ENCODE peak calls at places on chromosomes 5 and 9, in eight cellular contexts. T, Z, H, Q, O, S, Y and W are unnamed samples.
A peak's percentile ranks its signal among the peaks of the same experiment; 100 is the strongest.

GRCh38 chr5:164876793-164877192 is 1371.4 kb downstream of the MAT2B start:
- DNase-seq in T (no peak), O (no peak), S (no peak), H (no peak), Z (no peak), Y (no peak), Q (no peak), W (no peak)

GRCh38 chr9:123834907-123835562 is 94.9 kb downstream of the DENND1A start:
- DNase-seq in T (no peak), O (no peak), S (no peak), Q (no peak), Z (no peak), Y (peak; percentile 29), H (no peak), W (no peak)

GRCh38 chr9:36499156-36499886 is 73.4 kb upstream of the MELK start:
- DNase-seq in S (no peak), H (no peak), T (no peak), Q (no peak), Y (no peak), O (no peak), Z (no peak), W (no peak)

GRCh38 chr5:83711982-83712601 is 8.6 kb downstream of the HAPLN1 start:
- DNase-seq in S (peak; percentile 35), H (no peak), Y (peak; percentile 35), Q (peak; percentile 70), Z (no peak), O (peak; percentile 27), T (peak; percentile 73), W (no peak)

GRCh38 chr9:91033270-91033669 is 231.7 kb downstream of the SYK start:
- DNase-seq in Z (no peak), T (no peak), O (no peak), H (no peak), Y (no peak), S (no peak), Q (no peak), W (no peak)

GRCh38 chr9:125968975-125969374 is 221.8 kb downstream of the PBX3 start:
- DNase-seq in Q (no peak), H (no peak), T (no peak), Y (no peak), O (no peak), Z (no peak), S (no peak), W (no peak)

GRCh38 chr5:26482076-26482816 is 556.1 kb downstream of the CDH9 start:
- DNase-seq in Y (no peak), T (no peak), O (no peak), H (no peak), Q (no peak), S (no peak), Z (no peak), W (no peak)

GRCh38 chr5:103232393-103232999 is 26.1 kb upstream of the MACIR start:
- DNase-seq in O (no peak), T (peak; percentile 46), H (no peak), S (no peak), Q (no peak), Y (peak; percentile 55), Z (no peak), W (no peak)

GRCh38 chr5:932151-932627 is 39.5 kb downstream of the TRIP13 start:
- DNase-seq in T (no peak), S (peak; percentile 22), H (peak; percentile 54), Q (peak; percentile 10), Y (no peak), O (no peak), Z (peak; percentile 41), W (no peak)

GRCh38 chr9:112484607-112485006 is 2.0 kb upstream of the KIAA1958 start:
- DNase-seq in Y (no peak), T (no peak), Z (no peak), O (no peak), S (no peak), Q (no peak), H (no peak), W (no peak)

GRCh38 chr9:112485574-112485973 is 1.1 kb upstream of the KIAA1958 start:
- DNase-seq in Q (no peak), S (no peak), O (no peak), Y (no peak), Z (no peak), T (no peak), H (no peak), W (no peak)

GRCh38 chr9:112487008-112487798 is 576 bp downstream of the KIAA1958 start:
- DNase-seq in H (peak; percentile 75), S (peak; percentile 65), Y (peak; percentile 36), T (peak; percentile 87), O (peak; percentile 69), Z (peak; percentile 94), Q (peak; percentile 78), W (peak; percentile 44)

GRCh38 chr9:112487799-112488345 is 1.2 kb downstream of the KIAA1958 start:
- DNase-seq in H (no peak), Y (no peak), Z (no peak), S (no peak), Q (no peak), O (no peak), T (no peak), W (no peak)

DNA sequence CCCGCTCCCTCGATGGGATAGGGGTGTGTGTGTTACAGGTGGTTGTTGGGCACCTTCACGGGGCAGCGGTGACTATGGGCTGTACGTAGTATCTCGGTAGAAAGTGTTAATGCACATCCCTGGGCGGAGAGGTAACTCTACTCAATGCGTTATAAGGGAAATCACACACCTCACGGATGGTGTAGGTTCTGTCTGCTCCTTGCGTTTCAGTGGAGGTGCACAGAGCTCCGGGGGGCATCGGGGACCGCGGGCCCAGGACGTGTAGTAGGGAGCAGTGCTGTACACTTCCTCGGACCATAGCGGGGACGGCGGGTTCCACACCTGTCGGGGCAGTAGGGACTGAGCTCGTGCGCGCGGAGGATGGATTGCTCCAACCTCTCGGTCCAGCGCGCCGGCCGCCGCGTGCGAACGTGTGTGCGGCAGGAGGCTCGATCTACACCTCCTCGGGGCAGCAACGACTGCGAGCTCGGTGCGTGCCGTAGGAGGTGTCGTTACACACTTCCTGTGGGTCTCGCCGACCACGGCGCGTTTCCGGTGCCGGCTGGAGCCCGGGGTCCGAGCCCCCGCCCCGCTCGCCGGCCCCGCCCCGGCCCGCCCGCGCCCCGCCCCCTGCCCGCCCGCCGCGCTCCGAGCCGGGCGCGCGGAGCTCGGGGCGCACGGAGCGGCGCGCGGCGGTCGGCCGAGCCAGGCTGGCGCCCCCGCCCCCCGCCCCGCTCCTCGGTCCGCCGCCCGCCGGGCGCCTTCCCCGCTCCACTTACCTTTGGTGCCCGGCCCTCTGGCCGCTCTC is at the start of gene KIAA1958:
- DNase-seq in S (peak; percentile 91), Y (peak; percentile 73), Z (peak; percentile 95), T (peak; percentile 91), O (peak; percentile 89), Q (peak; percentile 95), H (peak; percentile 89), W (peak; percentile 90)
- TF ChIP-seq POLR2A in S (no peak), Y (no peak), Z (no peak), T (no peak), O (peak; percentile 61), Q (peak; percentile 26), H (peak; percentile 32), W (no peak)

GRCh38 chr5:68884893-68885292 is 208.9 kb upstream of the SLC30A5 start:
- DNase-seq in Y (no peak), Q (no peak), S (no peak), Z (no peak), H (no peak), O (no peak), T (no peak), W (no peak)
- TF ChIP-seq CTCF in Y (no peak), Q (peak; percentile 22), S (no peak), Z (no peak), H (no peak), O (peak; percentile 29), T (no peak), W (no peak)

DNA sequence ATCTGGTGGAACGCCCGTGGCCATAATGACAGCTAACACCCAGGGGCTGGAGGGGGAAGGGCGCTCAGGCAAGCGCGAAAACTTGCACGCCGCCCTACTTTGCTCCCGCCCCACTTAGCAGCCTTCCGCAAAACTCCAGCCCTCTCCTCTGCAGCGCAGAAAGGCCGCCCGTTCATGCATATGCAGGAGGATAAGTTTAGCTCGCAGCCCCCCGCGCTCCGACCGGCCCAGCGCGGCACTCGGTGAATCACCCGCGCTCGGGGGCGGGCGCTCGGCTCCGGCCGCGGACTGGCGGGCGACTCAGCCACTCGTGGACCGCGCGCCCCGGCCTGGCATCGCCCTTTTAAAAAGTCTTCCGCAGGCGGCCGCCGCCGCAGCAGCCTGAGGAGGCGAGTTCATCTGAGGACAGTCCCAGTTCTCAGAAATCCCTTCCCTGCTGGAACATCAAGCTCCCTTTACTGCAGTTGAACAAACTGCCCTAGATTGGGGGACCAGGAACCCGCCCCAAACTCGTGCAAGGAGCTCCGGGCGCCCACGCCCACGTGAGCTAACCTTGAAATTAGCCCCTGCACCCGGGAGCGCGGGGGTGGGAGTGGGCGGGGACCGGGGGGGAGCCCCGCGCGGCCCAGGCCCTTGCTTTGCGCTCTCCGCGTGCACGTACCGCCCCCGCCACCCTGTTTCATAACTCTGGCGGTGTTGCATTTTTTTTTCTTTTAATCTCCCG is 4.5 kb upstream of the KLF9 start:
- DNase-seq in Z (peak; percentile 99), H (peak; percentile 99), T (peak; percentile 95), O (peak; percentile 95), Q (peak; percentile 97), Y (peak; percentile 96), S (peak; percentile 96), W (peak; percentile 97)
- TF ChIP-seq POLR2A in Z (peak; percentile 88), H (peak; percentile 85), T (peak; percentile 55), O (peak; percentile 91), Q (peak; percentile 87), Y (peak; percentile 81), S (peak; percentile 84), W (peak; percentile 94)

GRCh38 chr9:88280816-88281382 is 107.3 kb upstream of the SPIN1 start:
- DNase-seq in Q (no peak), T (peak; percentile 8), Y (peak; percentile 76), S (no peak), H (no peak), Z (no peak), O (no peak), W (no peak)
- TF ChIP-seq CTCF in Q (no peak), T (no peak), Y (no peak), S (no peak), H (no peak), Z (no peak), O (no peak), W (no peak)

GRCh38 chr5:52784741-52785140 is 3.0 kb upstream of the ITGA1 start:
- DNase-seq in S (no peak), O (no peak), Y (peak; percentile 23), Z (no peak), H (no peak), T (no peak), Q (no peak), W (no peak)
- TF ChIP-seq POLR2A in S (no peak), O (no peak), Y (no peak), Z (no peak), H (no peak), T (no peak), Q (no peak), W (no peak)

DNA sequence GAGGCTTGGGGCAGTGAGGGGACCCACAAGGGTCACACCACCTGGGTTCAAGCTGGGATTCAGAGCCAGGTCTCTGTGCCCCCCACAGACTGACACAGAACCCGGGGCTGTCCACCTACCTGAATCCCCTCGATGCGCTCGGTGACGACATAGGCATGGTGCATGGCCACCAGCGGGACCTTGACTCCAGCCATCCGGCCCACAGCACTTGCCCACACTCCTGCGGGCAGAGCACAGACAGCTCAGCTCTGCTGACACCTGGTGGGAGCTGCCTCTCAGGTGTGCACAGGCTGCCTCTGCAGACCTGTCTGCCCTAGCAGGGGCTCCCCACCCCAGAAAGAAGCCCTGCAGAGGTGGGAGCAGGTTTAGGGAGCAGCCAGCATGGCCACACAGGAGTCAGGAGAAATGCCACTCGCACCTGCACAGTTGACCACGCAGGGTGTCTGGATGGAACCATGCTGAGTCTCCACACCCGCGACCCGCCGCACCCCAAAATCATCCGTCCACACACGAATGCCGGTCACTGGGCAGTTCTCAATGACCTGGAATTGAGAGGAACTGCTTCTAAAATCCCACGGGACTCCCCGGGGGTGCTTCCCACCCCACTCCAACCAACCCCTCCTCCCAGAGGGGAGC is 8.4 kb downstream of the SARDH start:
- DNase-seq in Q (peak; percentile 41), Y (no peak), Z (peak; percentile 43), O (no peak), T (peak; percentile 6), H (peak; percentile 57), S (peak; percentile 21), W (no peak)
- TF ChIP-seq CTCF in Q (no peak), Y (no peak), Z (no peak), O (no peak), T (no peak), H (no peak), S (no peak), W (no peak)